ENCODE peak calls at places on chromosomes 4 and X, in four cellular contexts. V, M, P and N are unnamed samples. For H3K27me3, the result is how much of the 10 kb centered on the place peaks cover.

GRCh38 chrX:41561045-41561444 is 113.9 kb downstream of the NYX start:
- DNase-seq in M (peak), P (no peak), V (no peak), N (peak)

GRCh38 chr4:29560452-29560851 is 1159.7 kb upstream of the PCDH7 start:
- DNase-seq in M (no peak), P (no peak), V (no peak), N (peak)

GRCh38 chrX:108217877-108218276 is 126.3 kb downstream of the ATG4A start:
- DNase-seq in P (no peak), M (peak), V (no peak), N (no peak)

GRCh38 chr4:16597829-16598228 is 300.6 kb downstream of the LDB2 start:
- DNase-seq in P (no peak), M (peak), V (no peak), N (no peak)

GRCh38 chr4:80610845-80611244 is 275.3 kb downstream of the CFAP299 start:
- DNase-seq in M (peak), P (no peak), V (no peak), N (no peak)

GRCh38 chrX:107272431-107272921 is 66.1 kb downstream of the DNAAF6 start:
- DNase-seq in P (peak), V (no peak), M (no peak), N (no peak)

GRCh38 chr4:784401-785331 is 41.3 kb downstream of the CPLX1 start:
- DNase-seq in V (peak), P (no peak), M (no peak), N (no peak)

GRCh38 chr4:21656832-21657231 is 291.7 kb downstream of the KCNIP4 start:
- DNase-seq in P (no peak), V (no peak), M (peak), N (peak)

GRCh38 chr4:90226734-90227133 is 99.5 kb downstream of the CCSER1 start:
- DNase-seq in V (no peak), M (no peak), P (no peak), N (peak)

GRCh38 chr4:67327245-67327860 is 217.9 kb downstream of the CENPC start:
- DNase-seq in P (peak), M (peak), V (no peak), N (peak)

GRCh38 chrX:40439625-40440532 is 140.9 kb upstream of the ATP6AP2 start:
- DNase-seq in P (no peak), M (no peak), V (no peak), N (no peak)

GRCh38 chr4:70728096-70728495 is 6.3 kb downstream of the RUFY3 start:
- DNase-seq in M (no peak), V (no peak), P (no peak), N (no peak)

GRCh38 chr4:109424093-109424818 is 9.4 kb upstream of the SEC24B start:
- DNase-seq in V (no peak), P (no peak), M (no peak), N (no peak)

GRCh38 chrX:54950730-54951375 is 30.2 kb downstream of the TRO start:
- DNase-seq in M (no peak), V (no peak), P (no peak), N (no peak)

GRCh38 chr4:53601251-53601764 is 10.0 kb upstream of the LNX1 start:
- DNase-seq in M (peak), P (peak), V (no peak), N (peak)

GRCh38 chrX:33307954-33308353 is 96.6 kb upstream of the DMD start:
- DNase-seq in V (no peak), M (peak), P (no peak), N (peak)

GRCh38 chr4:151475338-151475737 is 66.4 kb downstream of the FHIP1A start:
- DNase-seq in M (no peak), P (no peak), V (no peak), N (no peak)

GRCh38 chr4:98993419-98994071 is 2.0 kb upstream of the METAP1 start:
- DNase-seq in P (no peak), M (no peak), V (no peak), N (no peak)

GRCh38 chrX:151397741-151398070 is 700 bp downstream of the VMA21 start:
- DNase-seq in P (no peak), V (no peak), M (no peak), N (no peak)

GRCh38 chr4:139131209-139131870 is 45.7 kb downstream of the ELF2 start:
- DNase-seq in M (no peak), P (no peak), V (no peak), N (no peak)

GRCh38 chrX:101037231-101037630 is 14.7 kb downstream of the TRMT2B start:
- DNase-seq in V (no peak), M (no peak), P (no peak), N (no peak)

GRCh38 chr4:144056800-144057199 is 37.6 kb upstream of the GYPB start:
- DNase-seq in V (no peak), M (no peak), P (no peak), N (no peak)

GRCh38 chrX:135463937-135464336 is 42.2 kb downstream of the SMIM10L2A start:
- DNase-seq in V (no peak), P (no peak), M (peak), N (no peak)

GRCh38 chr4:72295966-72296557 is 264.3 kb downstream of the NPFFR2 start:
- DNase-seq in V (no peak), M (peak), P (no peak), N (no peak)

GRCh38 chr4:66927937-66928336 is 617.4 kb downstream of the CENPC start:
- DNase-seq in P (no peak), M (no peak), V (no peak), N (no peak)

GRCh38 chrX:39336709-39337294 is 535.5 kb downstream of the MID1IP1 start:
- DNase-seq in V (peak), P (no peak), M (no peak), N (no peak)

GRCh38 chrX:153882086-153882498 is 3.9 kb downstream of the L1CAM start:
- DNase-seq in P (no peak), M (no peak), V (peak), N (peak)

GRCh38 chr4:183789657-183790056 is 115.5 kb upstream of the STOX2 start:
- DNase-seq in P (no peak), V (no peak), M (no peak), N (no peak)

GRCh38 chrX:115534383-115534782 is 26.6 kb upstream of the PLS3 start:
- DNase-seq in M (no peak), V (no peak), P (no peak), N (no peak)

GRCh38 chrX:9127991-9128390 is 94.1 kb upstream of the FAM9B start:
- DNase-seq in V (no peak), M (no peak), P (no peak), N (no peak)

DNA sequence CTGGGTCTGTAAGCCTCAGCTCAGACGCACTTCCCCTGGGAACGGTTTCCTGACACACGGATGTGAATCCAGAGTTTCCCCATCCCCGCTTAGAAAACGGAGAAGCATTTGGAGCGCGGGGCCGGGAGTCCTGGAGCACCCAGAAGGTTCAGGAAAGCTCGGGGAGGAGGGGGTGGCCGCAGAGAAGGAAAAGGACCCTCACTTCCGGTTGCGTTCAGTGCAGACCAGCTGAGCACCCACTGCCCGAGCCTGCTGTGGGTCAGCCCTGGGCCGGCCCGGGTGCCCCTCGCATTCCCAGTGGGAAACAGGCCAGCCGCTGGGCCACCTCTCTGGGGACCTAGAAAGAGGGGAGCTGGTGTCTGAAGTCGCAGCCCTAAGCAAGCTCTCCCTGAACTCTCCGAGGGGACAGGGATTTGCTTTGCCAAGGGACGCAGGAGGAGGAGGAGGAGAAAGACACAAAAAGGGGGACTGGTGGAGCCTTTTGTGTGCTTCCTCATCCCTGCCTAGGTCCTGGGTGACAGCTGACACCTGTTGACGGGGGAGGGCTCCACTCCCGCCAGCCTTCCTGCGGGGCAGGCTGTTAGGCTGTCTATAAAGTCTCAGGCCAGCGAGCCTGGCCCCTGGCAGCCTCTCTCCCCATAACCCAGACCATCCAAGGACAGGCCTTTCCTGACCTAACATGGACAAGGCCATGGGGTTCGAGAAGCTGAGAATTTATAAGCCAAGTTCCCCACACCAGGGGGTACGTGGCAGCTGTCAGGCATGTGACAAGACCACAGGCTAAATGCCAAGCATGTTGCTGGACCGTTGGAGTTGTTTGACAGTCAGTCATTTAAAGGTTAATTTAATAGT is 696 bp upstream of the EVC2 start:
- DNase-seq in M (no peak), V (peak), P (peak), N (no peak)
- H3K27ac ChIP-seq in M (no peak), V (peak), P (no peak), N (peak)

GRCh38 chr4:87497141-87497540 is 32.0 kb downstream of the SPARCL1 start:
- DNase-seq in M (no peak), V (no peak), P (no peak), N (no peak)
- TF ChIP-seq CTCF in M (peak), V (no peak), P (peak), N (peak)

DNA sequence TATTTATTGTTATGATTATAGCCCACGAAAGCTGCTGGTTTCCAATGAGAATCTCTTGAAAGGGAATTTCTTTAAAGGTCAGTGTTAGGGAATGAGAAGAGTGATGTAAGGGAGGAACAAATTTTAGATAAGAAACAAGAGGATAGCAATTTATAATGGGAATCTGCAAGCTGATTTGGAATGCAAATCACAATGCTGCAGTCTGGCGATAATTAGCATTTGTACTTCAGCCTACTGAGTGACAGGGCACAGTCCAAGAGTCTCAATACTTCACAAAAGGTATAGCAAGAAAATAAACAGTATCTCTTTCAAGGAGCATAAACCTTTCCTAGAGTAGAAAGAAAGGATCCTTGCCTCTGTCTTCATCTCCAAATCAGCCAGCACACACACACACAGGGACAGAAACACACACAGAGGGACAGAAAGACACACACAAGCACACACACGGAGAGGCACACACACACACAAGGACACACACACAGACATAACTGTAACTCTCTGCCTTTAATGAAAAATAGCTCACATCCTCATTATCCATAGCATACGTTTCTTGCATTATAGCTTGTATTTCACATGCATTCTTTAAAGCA is 1.2 kb upstream of the GPM6A start:
- DNase-seq in V (no peak), M (no peak), P (no peak), N (no peak)
- H3K27me3 ChIP-seq in V (under half), M (under half), P (under half), N (under half)

GRCh38 chrX:70041993-70042392 is 7.7 kb downstream of the AWAT2 start:
- DNase-seq in P (no peak), M (no peak), V (no peak), N (no peak)
- H3K27ac ChIP-seq in P (no peak), M (no peak), V (no peak), N (no peak)

GRCh38 chrX:110146521-110146920 is 143.6 kb downstream of the TMEM164 start:
- DNase-seq in V (no peak), P (no peak), M (peak), N (no peak)
- TF ChIP-seq CTCF in V (peak), P (peak), M (peak), N (peak)